ENCODE peak calls at places on chromosomes 12 and 14, in six cellular contexts. D is testis, I is kidney, N is GM23338, A is neural progenitor cell, K is suprapubic skin. M is an unnamed sample.

GRCh38 chr12:121181181-121181580 is 28.7 kb upstream of the P2RX4 start:
- DNase-seq in K (no peak), N (no peak), A (no peak), D (no peak), I (no peak), M (no peak)

GRCh38 chr14:103650213-103650612 is 21.2 kb downstream of the KLC1 start:
- DNase-seq in I (no peak), K (no peak), N (no peak), A (no peak), D (no peak), M (no peak)

GRCh38 chr12:76035045-76035444 is 3.5 kb upstream of the PHLDA1 start:
- DNase-seq in I (no peak), K (no peak), A (no peak), N (no peak), D (no peak), M (no peak)

GRCh38 chr14:103031956-103032355 is 25.4 kb downstream of the CDC42BPB start:
- DNase-seq in I (no peak), K (no peak), D (no peak), A (peak; percentile 33), N (peak; percentile 48), M (no peak)

GRCh38 chr14:83520837-83521236 is 1987.2 kb upstream of the SEL1L start:
- DNase-seq in A (no peak), D (no peak), N (no peak), I (no peak), K (no peak), M (no peak)

GRCh38 chr12:54593135-54593534 is 4.7 kb upstream of the PPP1R1A start:
- DNase-seq in A (no peak), D (no peak), N (no peak), K (no peak), I (no peak), M (no peak)

GRCh38 chr12:68899251-68899771 is 33.7 kb downstream of the CPM start:
- DNase-seq in A (no peak), D (peak; percentile 88), N (no peak), K (no peak), I (peak; percentile 75), M (no peak)

GRCh38 chr12:34219046-34219770 is 196.9 kb downstream of the ALG10 start:
- DNase-seq in N (peak; percentile 4), D (no peak), I (no peak), K (no peak), A (no peak), M (no peak)

GRCh38 chr12:106239951-106240335 is 7.9 kb downstream of the CKAP4 start:
- DNase-seq in D (no peak), I (no peak), A (no peak), K (peak; percentile 56), N (no peak), M (no peak)

GRCh38 chr14:43651185-43651787 is 855.8 kb downstream of the FSCB start:
- DNase-seq in I (no peak), N (no peak), K (no peak), A (no peak), D (no peak), M (no peak)

GRCh38 chr14:56273151-56273550 is 154.9 kb downstream of the PELI2 start:
- DNase-seq in N (no peak), K (peak; percentile 81), D (no peak), I (peak; percentile 70), A (no peak), M (no peak)

GRCh38 chr14:60753264-60754126 is 18.9 kb downstream of the MNAT1 start:
- DNase-seq in K (no peak), D (no peak), N (no peak), I (no peak), A (no peak), M (no peak)

GRCh38 chr12:104722541-104723534 is 235.3 kb downstream of the SLC41A2 start:
- DNase-seq in I (no peak), N (peak; percentile 60), D (no peak), A (peak; percentile 38), K (no peak), M (no peak)

GRCh38 chr12:3554547-3555115 is 63.6 kb downstream of the PRMT8 start:
- DNase-seq in N (no peak), I (no peak), A (no peak), D (no peak), K (peak; percentile 64), M (peak; percentile 55)

GRCh38 chr12:96294831-96295230 is 100.7 kb downstream of the ELK3 start:
- DNase-seq in K (no peak), D (no peak), I (no peak), A (no peak), N (no peak), M (no peak)

GRCh38 chr12:41424651-41425050 is 236.5 kb downstream of the PDZRN4 start:
- DNase-seq in K (no peak), A (no peak), D (no peak), N (no peak), I (no peak), M (no peak)

DNA sequence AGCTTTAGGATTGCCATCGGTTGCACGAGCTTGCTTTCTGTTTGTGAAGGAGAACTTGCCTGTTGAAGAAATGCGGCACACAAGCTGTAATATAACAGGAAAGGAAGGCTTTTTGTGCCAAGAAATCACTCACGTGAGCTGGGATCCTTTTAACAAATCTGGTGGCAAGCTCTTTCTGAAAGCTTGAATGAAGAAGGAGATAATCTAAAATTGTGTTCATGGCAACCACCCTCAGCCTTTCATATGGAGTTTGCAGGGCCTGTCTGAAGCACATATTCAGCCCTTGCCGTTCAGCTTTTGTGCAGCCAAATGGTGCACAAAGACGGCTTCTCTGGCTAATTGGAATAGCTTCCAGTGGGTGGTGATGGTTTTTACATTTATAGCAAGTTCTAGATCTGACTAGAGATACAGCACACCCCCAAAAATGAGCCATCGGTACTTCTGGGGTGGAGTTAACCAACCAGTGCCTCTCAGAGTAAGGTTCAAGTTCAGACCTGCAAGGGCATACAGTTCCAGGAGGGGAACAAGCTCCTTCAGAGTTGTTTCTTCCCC is 107.4 kb downstream of the AEBP2 start:
- DNase-seq in D (no peak), A (no peak), I (no peak), K (no peak), N (no peak), M (no peak)
- H3K4me3 ChIP-seq in D (no peak overlapping the region), A (no peak overlapping the region), I (peak overlapping the region; percentile 10), K (peak overlapping the region; percentile 25), N (no peak overlapping the region), M (peak overlapping the region; percentile 53)

GRCh38 chr12:16670456-16671050 is 64.6 kb upstream of the LMO3 start:
- DNase-seq in D (no peak), A (no peak), N (no peak), K (no peak), I (no peak), M (no peak)

GRCh38 chr12:16669756-16670155 is 63.8 kb upstream of the LMO3 start:
- DNase-seq in D (no peak), K (no peak), N (no peak), I (no peak), A (no peak), M (no peak)

GRCh38 chr12:16675438-16675837 is 69.5 kb upstream of the LMO3 start:
- DNase-seq in I (no peak), N (no peak), A (no peak), K (no peak), D (no peak), M (no peak)

GRCh38 chr12:16674885-16675284 is 68.9 kb upstream of the LMO3 start:
- DNase-seq in A (no peak), I (no peak), N (no peak), D (no peak), K (no peak), M (no peak)
- TF ChIP-seq CTCF in A (no peak), I (no peak), N (no peak), D (no peak), K (no peak), M (no peak)

DNA sequence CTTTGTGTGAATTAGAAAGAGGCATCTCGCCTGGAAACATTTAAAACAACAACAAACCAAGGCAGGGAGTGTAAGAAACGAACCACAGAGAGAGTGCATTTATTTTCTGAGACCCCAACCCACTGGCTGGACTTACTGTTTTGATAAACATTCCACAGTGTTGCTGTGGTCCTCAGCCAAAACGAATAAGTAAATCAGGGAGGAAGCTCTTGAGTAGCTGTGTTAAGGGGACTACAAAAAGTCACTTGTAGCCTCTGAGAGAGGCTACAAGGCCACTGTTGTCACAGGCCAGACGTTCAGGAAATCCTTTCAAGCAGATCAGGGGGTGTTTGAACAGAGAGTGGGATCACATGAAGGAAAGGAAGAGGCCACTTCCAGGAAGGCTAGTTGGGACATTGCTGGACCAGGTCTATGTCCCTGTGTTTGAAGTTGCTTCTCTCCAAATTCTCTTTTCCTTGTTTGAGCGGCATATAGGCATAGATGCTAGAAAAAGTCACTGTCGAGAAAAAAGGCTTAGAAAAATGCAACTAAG is 33.8 kb downstream of the DMAC2L start:
- DNase-seq in A (no peak), K (no peak), N (no peak), I (no peak), D (no peak), M (no peak)
- H3K27ac ChIP-seq in A (no peak overlapping the region), K (no peak overlapping the region), N (peak overlapping the region; percentile 28), I (no peak overlapping the region), D (peak overlapping the region; percentile 43), M (peak overlapping the region; percentile 5)

GRCh38 chr14:23481992-23482813 is 12.7 kb downstream of the NGDN start:
- DNase-seq in I (no peak), K (no peak), N (peak; percentile 73), A (peak; percentile 48), D (no peak), M (no peak)
- H3K4me3 ChIP-seq in I (no peak overlapping the region), K (no peak overlapping the region), N (peak overlapping the region; percentile 37), A (no peak overlapping the region), D (no peak overlapping the region), M (no peak overlapping the region)

GRCh38 chr14:37544407-37544806 is 50.6 kb downstream of the FOXA1 start:
- DNase-seq in A (no peak), D (no peak), K (no peak), N (no peak), I (no peak), M (no peak)

GRCh38 chr14:37539992-37540391 is 55.1 kb downstream of the FOXA1 start:
- DNase-seq in D (no peak), I (no peak), K (no peak), A (no peak), N (no peak), M (no peak)

GRCh38 chr14:37546621-37547447 is 48.2 kb downstream of the FOXA1 start:
- DNase-seq in D (no peak), N (no peak), A (no peak), I (no peak), K (no peak), M (no peak)

GRCh38 chr14:37550511-37550910 is 44.5 kb downstream of the FOXA1 start:
- DNase-seq in K (no peak), I (no peak), D (no peak), N (no peak), A (no peak), M (no peak)

GRCh38 chr14:37545174-37545573 is 49.9 kb downstream of the FOXA1 start:
- DNase-seq in N (no peak), K (no peak), I (no peak), D (no peak), A (no peak), M (no peak)
- TF ChIP-seq CTCF in N (no peak), K (no peak), I (no peak), D (no peak), A (no peak), M (no peak)

GRCh38 chr14:104717646-104718045 is 6.4 kb upstream of the ADSS1 start:
- DNase-seq in N (no peak), A (no peak), K (no peak), D (no peak), I (no peak), M (no peak)
- H3K27ac ChIP-seq in N (no peak overlapping the region), A (no peak overlapping the region), K (no peak overlapping the region), D (no peak overlapping the region), I (no peak overlapping the region), M (no peak overlapping the region)